ENCODE peak calls at places on chromosomes 13 and 19, in ten cellular contexts. One of them, this sample, is unnamed.

GRCh38 chr19:53982056-53982455 is 9.4 kb upstream of the CACNG6 start:
- DNase-seq in activated T-cell treated with anti-CD3 and anti-CD28 coated beads for 1 hour: no peak
- DNase-seq in activated CD4-positive, alpha-beta T cell treated with anti-CD3 and anti-CD28 coated beads for 24 hours: no peak
- DNase-seq in Calu3: peak
- DNase-seq in skeletal muscle cell: no peak
- DNase-seq in adipocyte: peak
- DNase-seq in AG08396: no peak
- DNase-seq in EH: no peak
- DNase-seq in naive thymus-derived CD4-positive, alpha-beta T cell: no peak
- DNase-seq in anterior cingulate cortex: no peak
- DNase-seq in this sample: peak

GRCh38 chr13:91304740-91305139 is 42.7 kb upstream of the MIR17HG start:
- DNase-seq in activated T-cell treated with anti-CD3 and anti-CD28 coated beads for 1 hour: no peak
- DNase-seq in activated CD4-positive, alpha-beta T cell treated with anti-CD3 and anti-CD28 coated beads for 24 hours: no peak
- DNase-seq in anterior cingulate cortex: no peak
- DNase-seq in naive thymus-derived CD4-positive, alpha-beta T cell: no peak
- DNase-seq in skeletal muscle cell: no peak
- DNase-seq in Calu3: no peak
- DNase-seq in EH: no peak
- DNase-seq in AG08396: no peak
- DNase-seq in adipocyte: no peak
- DNase-seq in this sample: no peak

GRCh38 chr19:8204961-8205360 is 4.2 kb upstream of the CERS4 start:
- DNase-seq in naive thymus-derived CD4-positive, alpha-beta T cell: no peak
- DNase-seq in AG08396: no peak
- DNase-seq in Calu3: peak
- DNase-seq in EH: no peak
- DNase-seq in activated T-cell treated with anti-CD3 and anti-CD28 coated beads for 1 hour: no peak
- DNase-seq in anterior cingulate cortex: no peak
- DNase-seq in activated CD4-positive, alpha-beta T cell treated with anti-CD3 and anti-CD28 coated beads for 24 hours: no peak
- DNase-seq in adipocyte: no peak
- DNase-seq in skeletal muscle cell: no peak
- DNase-seq in this sample: peak

GRCh38 chr19:51552996-51553725 is 17.9 kb upstream of the ZNF175 start:
- DNase-seq in activated T-cell treated with anti-CD3 and anti-CD28 coated beads for 1 hour: peak
- DNase-seq in AG08396: peak
- DNase-seq in Calu3: peak
- DNase-seq in activated CD4-positive, alpha-beta T cell treated with anti-CD3 and anti-CD28 coated beads for 24 hours: peak
- DNase-seq in anterior cingulate cortex: peak
- DNase-seq in skeletal muscle cell: no peak
- DNase-seq in naive thymus-derived CD4-positive, alpha-beta T cell: no peak
- DNase-seq in EH: peak
- DNase-seq in adipocyte: peak
- DNase-seq in this sample: peak

GRCh38 chr13:110525328-110526319 is 35.9 kb downstream of the RAB20 start:
- DNase-seq in EH: no peak
- DNase-seq in activated T-cell treated with anti-CD3 and anti-CD28 coated beads for 1 hour: no peak
- DNase-seq in activated CD4-positive, alpha-beta T cell treated with anti-CD3 and anti-CD28 coated beads for 24 hours: no peak
- DNase-seq in skeletal muscle cell: no peak
- DNase-seq in adipocyte: no peak
- DNase-seq in naive thymus-derived CD4-positive, alpha-beta T cell: peak
- DNase-seq in anterior cingulate cortex: no peak
- DNase-seq in Calu3: no peak
- DNase-seq in AG08396: no peak
- DNase-seq in this sample: peak

GRCh38 chr13:47114030-47114429 is 217.2 kb upstream of the HTR2A start:
- DNase-seq in EH: peak
- DNase-seq in anterior cingulate cortex: no peak
- DNase-seq in activated T-cell treated with anti-CD3 and anti-CD28 coated beads for 1 hour: no peak
- DNase-seq in AG08396: peak
- DNase-seq in skeletal muscle cell: peak
- DNase-seq in activated CD4-positive, alpha-beta T cell treated with anti-CD3 and anti-CD28 coated beads for 24 hours: no peak
- DNase-seq in Calu3: no peak
- DNase-seq in adipocyte: peak
- DNase-seq in naive thymus-derived CD4-positive, alpha-beta T cell: no peak
- DNase-seq in this sample: peak

GRCh38 chr19:2475018-2475701 is 767 bp upstream of the GADD45B start:
- DNase-seq in EH: peak
- DNase-seq in activated T-cell treated with anti-CD3 and anti-CD28 coated beads for 1 hour: peak
- DNase-seq in AG08396: peak
- DNase-seq in naive thymus-derived CD4-positive, alpha-beta T cell: peak
- DNase-seq in skeletal muscle cell: no peak
- DNase-seq in Calu3: peak
- DNase-seq in anterior cingulate cortex: no peak
- DNase-seq in activated CD4-positive, alpha-beta T cell treated with anti-CD3 and anti-CD28 coated beads for 24 hours: peak
- DNase-seq in adipocyte: peak
- DNase-seq in this sample: peak

GRCh38 chr19:42090687-42091086 is 14.7 kb downstream of the ZNF574 start:
- DNase-seq in EH: no peak
- DNase-seq in activated CD4-positive, alpha-beta T cell treated with anti-CD3 and anti-CD28 coated beads for 24 hours: no peak
- DNase-seq in naive thymus-derived CD4-positive, alpha-beta T cell: no peak
- DNase-seq in Calu3: no peak
- DNase-seq in adipocyte: no peak
- DNase-seq in AG08396: no peak
- DNase-seq in skeletal muscle cell: no peak
- DNase-seq in activated T-cell treated with anti-CD3 and anti-CD28 coated beads for 1 hour: no peak
- DNase-seq in anterior cingulate cortex: no peak
- DNase-seq in this sample: no peak

GRCh38 chr19:17117250-17117789 is 41.7 kb downstream of the MYO9B start:
- DNase-seq in Calu3: no peak
- DNase-seq in activated CD4-positive, alpha-beta T cell treated with anti-CD3 and anti-CD28 coated beads for 24 hours: no peak
- DNase-seq in adipocyte: no peak
- DNase-seq in naive thymus-derived CD4-positive, alpha-beta T cell: no peak
- DNase-seq in skeletal muscle cell: no peak
- DNase-seq in activated T-cell treated with anti-CD3 and anti-CD28 coated beads for 1 hour: no peak
- DNase-seq in anterior cingulate cortex: no peak
- DNase-seq in EH: no peak
- DNase-seq in AG08396: no peak
- DNase-seq in this sample: peak

GRCh38 chr19:14582894-14583340 is at the start of gene CLEC17A:
- DNase-seq in adipocyte: no peak
- DNase-seq in activated T-cell treated with anti-CD3 and anti-CD28 coated beads for 1 hour: no peak
- DNase-seq in AG08396: no peak
- DNase-seq in Calu3: no peak
- DNase-seq in activated CD4-positive, alpha-beta T cell treated with anti-CD3 and anti-CD28 coated beads for 24 hours: no peak
- DNase-seq in naive thymus-derived CD4-positive, alpha-beta T cell: no peak
- DNase-seq in skeletal muscle cell: no peak
- DNase-seq in EH: no peak
- DNase-seq in anterior cingulate cortex: no peak
- DNase-seq in this sample: peak

GRCh38 chr13:61410669-61411297 is 4.9 kb downstream of the PCDH20 start:
- DNase-seq in EH: peak
- DNase-seq in skeletal muscle cell: no peak
- DNase-seq in naive thymus-derived CD4-positive, alpha-beta T cell: no peak
- DNase-seq in activated CD4-positive, alpha-beta T cell treated with anti-CD3 and anti-CD28 coated beads for 24 hours: no peak
- DNase-seq in AG08396: peak
- DNase-seq in anterior cingulate cortex: no peak
- DNase-seq in adipocyte: peak
- DNase-seq in Calu3: no peak
- DNase-seq in activated T-cell treated with anti-CD3 and anti-CD28 coated beads for 1 hour: no peak
- DNase-seq in this sample: peak

GRCh38 chr13:109249780-109250528 is 536.4 kb downstream of the IRS2 start:
- DNase-seq in adipocyte: no peak
- DNase-seq in naive thymus-derived CD4-positive, alpha-beta T cell: no peak
- DNase-seq in activated T-cell treated with anti-CD3 and anti-CD28 coated beads for 1 hour: no peak
- DNase-seq in activated CD4-positive, alpha-beta T cell treated with anti-CD3 and anti-CD28 coated beads for 24 hours: no peak
- DNase-seq in skeletal muscle cell: no peak
- DNase-seq in AG08396: no peak
- DNase-seq in anterior cingulate cortex: no peak
- DNase-seq in Calu3: no peak
- DNase-seq in EH: no peak
- DNase-seq in this sample: no peak

GRCh38 chr19:341386-342127 is 3.0 kb downstream of the MIER2 start:
- DNase-seq in activated CD4-positive, alpha-beta T cell treated with anti-CD3 and anti-CD28 coated beads for 24 hours: no peak
- DNase-seq in naive thymus-derived CD4-positive, alpha-beta T cell: no peak
- DNase-seq in activated T-cell treated with anti-CD3 and anti-CD28 coated beads for 1 hour: no peak
- DNase-seq in EH: no peak
- DNase-seq in AG08396: no peak
- DNase-seq in anterior cingulate cortex: no peak
- DNase-seq in Calu3: no peak
- DNase-seq in skeletal muscle cell: no peak
- DNase-seq in adipocyte: no peak
- DNase-seq in this sample: peak

GRCh38 chr19:4548238-4548584 is 8.4 kb upstream of the LRG1 start:
- DNase-seq in adipocyte: no peak
- DNase-seq in Calu3: no peak
- DNase-seq in naive thymus-derived CD4-positive, alpha-beta T cell: no peak
- DNase-seq in activated T-cell treated with anti-CD3 and anti-CD28 coated beads for 1 hour: no peak
- DNase-seq in skeletal muscle cell: no peak
- DNase-seq in AG08396: no peak
- DNase-seq in activated CD4-positive, alpha-beta T cell treated with anti-CD3 and anti-CD28 coated beads for 24 hours: no peak
- DNase-seq in anterior cingulate cortex: no peak
- DNase-seq in EH: no peak
- DNase-seq in this sample: no peak

GRCh38 chr19:15551183-15552004 is 43.1 kb downstream of the CYP4F22 start:
- DNase-seq in activated T-cell treated with anti-CD3 and anti-CD28 coated beads for 1 hour: peak
- DNase-seq in activated CD4-positive, alpha-beta T cell treated with anti-CD3 and anti-CD28 coated beads for 24 hours: peak
- DNase-seq in anterior cingulate cortex: no peak
- DNase-seq in adipocyte: no peak
- DNase-seq in AG08396: peak
- DNase-seq in EH: peak
- DNase-seq in naive thymus-derived CD4-positive, alpha-beta T cell: peak
- DNase-seq in Calu3: peak
- DNase-seq in skeletal muscle cell: no peak
- DNase-seq in this sample: no peak

GRCh38 chr13:26168276-26168814 is 53.8 kb downstream of the RNF6 start:
- DNase-seq in activated T-cell treated with anti-CD3 and anti-CD28 coated beads for 1 hour: no peak
- DNase-seq in AG08396: no peak
- DNase-seq in adipocyte: peak
- DNase-seq in skeletal muscle cell: no peak
- DNase-seq in Calu3: no peak
- DNase-seq in anterior cingulate cortex: no peak
- DNase-seq in EH: peak
- DNase-seq in activated CD4-positive, alpha-beta T cell treated with anti-CD3 and anti-CD28 coated beads for 24 hours: no peak
- DNase-seq in naive thymus-derived CD4-positive, alpha-beta T cell: no peak
- DNase-seq in this sample: no peak

GRCh38 chr19:34666958-34667265 is 10.0 kb downstream of the SCGB2B2 start:
- DNase-seq in activated T-cell treated with anti-CD3 and anti-CD28 coated beads for 1 hour: no peak
- DNase-seq in activated CD4-positive, alpha-beta T cell treated with anti-CD3 and anti-CD28 coated beads for 24 hours: no peak
- DNase-seq in adipocyte: no peak
- DNase-seq in naive thymus-derived CD4-positive, alpha-beta T cell: no peak
- DNase-seq in AG08396: no peak
- DNase-seq in Calu3: no peak
- DNase-seq in anterior cingulate cortex: no peak
- DNase-seq in EH: no peak
- DNase-seq in skeletal muscle cell: no peak
- DNase-seq in this sample: no peak

GRCh38 chr19:19262190-19263057 is 10.7 kb downstream of the TM6SF2 start:
- DNase-seq in AG08396: no peak
- DNase-seq in activated CD4-positive, alpha-beta T cell treated with anti-CD3 and anti-CD28 coated beads for 24 hours: no peak
- DNase-seq in Calu3: no peak
- DNase-seq in activated T-cell treated with anti-CD3 and anti-CD28 coated beads for 1 hour: no peak
- DNase-seq in naive thymus-derived CD4-positive, alpha-beta T cell: no peak
- DNase-seq in skeletal muscle cell: no peak
- DNase-seq in adipocyte: no peak
- DNase-seq in EH: no peak
- DNase-seq in anterior cingulate cortex: no peak
- DNase-seq in this sample: peak

GRCh38 chr13:101552797-101553196 is 100.3 kb downstream of the ITGBL1 start:
- DNase-seq in activated T-cell treated with anti-CD3 and anti-CD28 coated beads for 1 hour: no peak
- DNase-seq in anterior cingulate cortex: no peak
- DNase-seq in EH: peak
- DNase-seq in adipocyte: peak
- DNase-seq in naive thymus-derived CD4-positive, alpha-beta T cell: no peak
- DNase-seq in activated CD4-positive, alpha-beta T cell treated with anti-CD3 and anti-CD28 coated beads for 24 hours: no peak
- DNase-seq in AG08396: no peak
- DNase-seq in skeletal muscle cell: peak
- DNase-seq in Calu3: no peak
- DNase-seq in this sample: no peak

This sample was measured in osteoblast.